ENCODE peak calls at places on chromosomes 16 and 17, in nine cellular contexts. H, P, G, U, S, C, V, X and M are unnamed samples.

GRCh38 chr16:89360760-89361435 is 129.5 kb downstream of the ANKRD11 start:
- DNase-seq in P (no peak), U (no peak), V (no peak), G (no peak), S (no peak), H (no peak), X (no peak), C (no peak), M (no peak)

GRCh38 chr17:49494937-49495841 is at the start of gene NGFR:
- DNase-seq in X (no peak), C (peak), U (no peak), V (no peak), P (peak), H (no peak), S (no peak), G (peak), M (peak)

GRCh38 chr16:31141489-31142108 is 6.1 kb upstream of the PRSS8 start:
- DNase-seq in S (no peak), H (no peak), G (peak), X (no peak), V (no peak), P (no peak), C (no peak), U (no peak), M (peak)

GRCh38 chr17:33674685-33675084 is 381.6 kb upstream of the ASIC2 start:
- DNase-seq in S (peak), C (peak), G (peak), U (peak), P (peak), V (no peak), H (peak), X (no peak), M (peak)

GRCh38 chr16:67661101-67661661 is 421 bp downstream of the PARD6A start:
- DNase-seq in V (no peak), G (peak), U (no peak), X (no peak), S (no peak), P (peak), H (no peak), C (peak), M (peak)

GRCh38 chr17:70365098-70365583 is 195.8 kb downstream of the KCNJ2 start:
- DNase-seq in C (peak), H (no peak), S (peak), V (no peak), P (peak), G (no peak), U (no peak), X (no peak), M (no peak)

GRCh38 chr16:70478169-70478568 is 23.8 kb downstream of the FCSK start:
- DNase-seq in X (no peak), C (no peak), U (no peak), V (no peak), G (no peak), S (no peak), H (peak), P (no peak), M (no peak)

GRCh38 chr17:83173997-83174858 is 94.8 kb downstream of the METRNL start:
- DNase-seq in G (peak), U (no peak), S (no peak), H (peak), C (no peak), V (no peak), X (peak), P (peak), M (no peak)

GRCh38 chr17:46264456-46265198 is 30.3 kb upstream of the LRRC37A start:
- DNase-seq in U (no peak), V (no peak), S (peak), P (peak), H (no peak), C (peak), G (peak), X (no peak), M (peak)

GRCh38 chr16:89869911-89870310 is 3.5 kb upstream of the TCF25 start:
- DNase-seq in P (no peak), V (no peak), G (no peak), X (no peak), C (no peak), U (no peak), H (no peak), S (no peak), M (no peak)

GRCh38 chr17:78174870-78175642 is 6.7 kb downstream of the SYNGR2 start:
- DNase-seq in S (no peak), H (peak), C (no peak), X (no peak), P (no peak), U (no peak), G (peak), V (no peak), M (no peak)

GRCh38 chr17:4658478-4659305 is 17.2 kb upstream of the ALOX15 start:
- DNase-seq in S (peak), V (no peak), H (no peak), U (no peak), P (peak), G (no peak), C (peak), X (no peak), M (no peak)

GRCh38 chr17:50893183-50893993 is 27.2 kb upstream of the TOB1 start:
- DNase-seq in V (no peak), X (no peak), P (peak), C (peak), S (no peak), H (no peak), G (no peak), U (no peak), M (peak)

GRCh38 chr17:34300652-34301390 is 15.3 kb downstream of the CCL11 start:
- DNase-seq in S (no peak), C (peak), P (peak), V (no peak), H (no peak), X (no peak), G (no peak), U (no peak), M (no peak)

GRCh38 chr17:17913695-17914332 is 58.4 kb downstream of the TOM1L2 start:
- DNase-seq in G (peak), X (no peak), S (peak), U (peak), V (peak), H (no peak), P (peak), C (peak), M (peak)

GRCh38 chr16:54034684-54035083 is 251.9 kb downstream of the IRX3 start:
- DNase-seq in P (no peak), V (no peak), G (no peak), H (no peak), X (no peak), C (peak), S (no peak), U (no peak), M (no peak)

GRCh38 chr16:82629441-82630027 is 2.8 kb downstream of the CDH13 start:
- DNase-seq in V (no peak), H (no peak), G (no peak), X (no peak), C (peak), S (no peak), U (no peak), P (peak), M (peak)

GRCh38 chr16:74297296-74297665 is 667 bp downstream of the PSMD7 start:
- DNase-seq in S (no peak), V (no peak), H (no peak), P (peak), C (peak), X (no peak), G (no peak), U (no peak), M (peak)

GRCh38 chr17:13297198-13297597 is 279.4 kb upstream of the ELAC2 start:
- DNase-seq in H (no peak), U (no peak), G (no peak), P (no peak), C (no peak), V (no peak), S (no peak), X (no peak), M (no peak)

GRCh38 chr16:1264257-1265089 is 8.6 kb downstream of the TPSD1 start:
- DNase-seq in G (no peak), P (no peak), X (no peak), C (no peak), U (no peak), H (no peak), V (no peak), S (no peak), M (no peak)

GRCh38 chr16:69440236-69440635 is 15.8 kb downstream of the CYB5B start:
- DNase-seq in P (no peak), C (no peak), H (no peak), U (no peak), S (no peak), X (no peak), V (no peak), G (no peak), M (no peak)

GRCh38 chr16:21175397-21175796 is 16.9 kb downstream of the LDAF1 start:
- DNase-seq in V (no peak), X (no peak), C (no peak), P (no peak), H (no peak), S (no peak), G (no peak), U (no peak), M (no peak)

GRCh38 chr17:42459256-42459982 is 741 bp downstream of the ATP6V0A1 start:
- DNase-seq in U (peak), X (no peak), S (no peak), V (peak), G (peak), C (peak), P (peak), H (no peak), M (peak)

GRCh38 chr17:35242158-35242804 is 591 bp upstream of the SLFN5 start:
- DNase-seq in G (peak), X (no peak), P (no peak), U (peak), S (no peak), H (peak), V (no peak), C (peak), M (peak)

GRCh38 chr17:20989481-20989880 is 53.3 kb downstream of the USP22 start:
- DNase-seq in H (no peak), U (no peak), P (no peak), V (no peak), C (no peak), X (no peak), S (no peak), G (no peak), M (no peak)

GRCh38 chr16:13077816-13078215 is 176.4 kb downstream of the SHISA9 start:
- DNase-seq in S (no peak), C (no peak), H (no peak), V (no peak), P (no peak), U (no peak), X (no peak), G (no peak), M (no peak)

GRCh38 chr16:83619381-83620150 is 188.2 kb upstream of the HSBP1 start:
- DNase-seq in H (no peak), X (no peak), G (peak), U (no peak), C (no peak), S (no peak), P (no peak), V (peak), M (no peak)

GRCh38 chr17:58232707-58233156 is 5.7 kb upstream of the LPO start:
- DNase-seq in S (peak), G (peak), P (peak), V (no peak), H (no peak), U (no peak), C (peak), X (no peak), M (no peak)

GRCh38 chr16:17389392-17389791 is 81.4 kb downstream of the XYLT1 start:
- DNase-seq in X (no peak), H (no peak), S (no peak), G (no peak), U (no peak), V (no peak), P (peak), C (peak), M (no peak)

GRCh38 chr17:42112552-42113176 is at the start of gene DHX58:
- DNase-seq in U (peak), H (peak), G (no peak), C (peak), V (peak), S (peak), X (no peak), P (peak), M (peak)

GRCh38 chr17:53148058-53148457 is 674.7 kb upstream of the KIF2B start:
- DNase-seq in H (no peak), C (no peak), G (no peak), V (no peak), U (no peak), X (no peak), P (no peak), S (no peak), M (no peak)

GRCh38 chr17:53150101-53150698 is 672.5 kb upstream of the KIF2B start:
- DNase-seq in X (no peak), S (no peak), C (no peak), V (no peak), P (no peak), G (no peak), U (no peak), H (no peak), M (peak)
- TF ChIP-seq CTCF in X (peak), S (no peak), C (no peak), V (peak), P (no peak), G (peak), U (no peak), H (peak), M (no peak)

GRCh38 chr16:50781518-50781917 is 39.6 kb downstream of the CYLD start:
- DNase-seq in H (no peak), X (no peak), V (no peak), C (no peak), S (no peak), P (no peak), G (no peak), U (no peak), M (no peak)
- TF ChIP-seq CTCF in H (no peak), X (no peak), V (no peak), C (no peak), S (no peak), P (no peak), G (no peak), U (no peak), M (no peak)

GRCh38 chr17:8186787-8187516 is 3.0 kb downstream of the BORCS6 start:
- DNase-seq in V (peak), G (peak), P (peak), H (peak), C (peak), S (peak), U (peak), X (no peak), M (peak)
- TF ChIP-seq CTCF in V (peak), G (peak), P (peak), H (peak), C (peak), S (peak), U (peak), X (no peak), M (peak)

DNA sequence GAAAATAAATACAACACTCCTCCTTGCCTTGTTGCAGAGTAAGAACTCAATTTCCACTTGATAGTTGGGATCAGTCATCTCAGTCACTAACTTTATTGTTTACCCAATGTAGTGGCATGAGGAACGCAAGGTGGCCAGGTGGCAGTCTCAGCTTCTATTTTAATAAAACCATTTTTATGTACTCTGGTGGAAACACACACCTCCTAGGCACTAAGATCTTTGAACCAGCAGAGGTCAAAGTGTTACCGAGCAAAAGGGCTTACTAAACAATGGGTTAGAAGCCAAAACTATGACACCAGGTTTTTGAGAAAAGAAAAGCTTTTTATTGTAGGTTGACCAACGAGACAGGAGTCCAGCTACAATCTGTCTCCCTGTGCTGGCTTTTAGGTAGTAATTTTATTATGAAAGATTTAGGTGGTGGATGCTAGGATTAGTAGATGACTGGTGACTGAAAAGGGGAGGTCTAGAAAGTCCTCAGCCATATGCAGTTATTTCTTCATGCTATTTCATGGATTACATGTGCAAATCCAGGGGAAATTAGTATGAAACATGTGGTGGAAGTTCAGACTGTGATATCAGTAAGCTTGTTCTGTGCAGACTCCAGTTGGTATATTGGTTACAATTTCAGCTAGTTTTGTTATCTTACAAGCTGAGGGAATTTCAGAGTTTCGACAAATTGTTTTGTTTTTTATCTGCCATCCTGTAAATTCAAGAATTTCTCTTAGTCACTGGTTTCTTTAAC is 122.3 kb downstream of the PCTP start:
- DNase-seq in H (peak), V (no peak), P (no peak), S (no peak), X (no peak), U (no peak), G (no peak), C (no peak), M (no peak)
- TF ChIP-seq CTCF in H (peak), V (no peak), P (no peak), S (no peak), X (no peak), U (no peak), G (no peak), C (no peak), M (no peak)

DNA sequence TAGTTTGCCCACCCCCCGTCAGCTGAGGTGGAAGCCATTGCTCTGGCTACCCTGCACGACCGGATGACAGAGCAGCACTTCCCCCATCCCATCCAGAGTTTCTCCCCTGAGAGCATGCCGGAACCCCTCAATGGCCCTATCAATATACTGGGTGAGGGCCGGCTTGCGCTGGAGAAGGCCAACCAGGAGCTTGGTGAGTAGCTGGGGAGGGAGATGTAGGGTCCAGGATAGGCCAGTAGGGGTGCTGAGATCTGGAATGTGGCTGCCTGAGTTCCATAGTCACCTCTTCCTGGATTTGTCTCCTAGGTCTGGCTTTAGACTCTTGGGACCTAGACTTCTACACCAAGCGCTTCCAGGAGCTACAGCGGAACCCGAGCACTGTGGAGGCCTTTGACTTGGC is 6.4 kb downstream of the PFAS start:
- DNase-seq in C (no peak), H (no peak), X (no peak), S (no peak), G (no peak), P (no peak), U (no peak), V (no peak), M (no peak)
- TF ChIP-seq CTCF in C (no peak), H (no peak), X (peak), S (peak), G (peak), P (no peak), U (no peak), V (no peak), M (no peak)

GRCh38 chr17:14784997-14785696 is 480.0 kb downstream of the PMP22 start:
- DNase-seq in S (no peak), V (no peak), X (no peak), G (peak), U (no peak), C (no peak), P (no peak), H (peak), M (no peak)
- TF ChIP-seq CTCF in S (no peak), V (no peak), X (no peak), G (peak), U (no peak), C (no peak), P (no peak), H (peak), M (no peak)

DNA sequence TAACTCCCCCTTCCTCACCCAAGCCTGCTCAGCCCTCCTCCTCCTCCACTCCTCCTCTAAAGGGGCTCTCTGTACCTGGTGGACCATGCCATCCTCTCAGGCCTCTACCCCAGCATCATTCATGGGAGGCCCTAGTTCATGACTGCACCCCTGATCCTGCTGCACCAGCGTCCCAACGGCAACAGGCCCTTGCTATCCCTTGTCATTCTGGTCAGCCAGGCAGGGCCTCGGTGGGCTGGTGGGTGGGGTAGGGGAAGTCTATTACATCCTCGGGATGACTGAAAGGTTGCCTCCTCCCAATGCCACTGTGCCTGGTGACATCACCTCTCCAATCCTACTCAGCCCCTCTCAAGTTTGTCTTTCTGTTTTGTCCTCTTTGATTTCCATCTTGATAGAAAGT is 19.7 kb downstream of the ALOX12B start:
- DNase-seq in V (no peak), C (no peak), S (no peak), G (no peak), P (no peak), U (no peak), H (no peak), X (no peak), M (no peak)
- TF ChIP-seq CTCF in V (no peak), C (no peak), S (no peak), G (no peak), P (no peak), U (no peak), H (no peak), X (no peak), M (no peak)

DNA sequence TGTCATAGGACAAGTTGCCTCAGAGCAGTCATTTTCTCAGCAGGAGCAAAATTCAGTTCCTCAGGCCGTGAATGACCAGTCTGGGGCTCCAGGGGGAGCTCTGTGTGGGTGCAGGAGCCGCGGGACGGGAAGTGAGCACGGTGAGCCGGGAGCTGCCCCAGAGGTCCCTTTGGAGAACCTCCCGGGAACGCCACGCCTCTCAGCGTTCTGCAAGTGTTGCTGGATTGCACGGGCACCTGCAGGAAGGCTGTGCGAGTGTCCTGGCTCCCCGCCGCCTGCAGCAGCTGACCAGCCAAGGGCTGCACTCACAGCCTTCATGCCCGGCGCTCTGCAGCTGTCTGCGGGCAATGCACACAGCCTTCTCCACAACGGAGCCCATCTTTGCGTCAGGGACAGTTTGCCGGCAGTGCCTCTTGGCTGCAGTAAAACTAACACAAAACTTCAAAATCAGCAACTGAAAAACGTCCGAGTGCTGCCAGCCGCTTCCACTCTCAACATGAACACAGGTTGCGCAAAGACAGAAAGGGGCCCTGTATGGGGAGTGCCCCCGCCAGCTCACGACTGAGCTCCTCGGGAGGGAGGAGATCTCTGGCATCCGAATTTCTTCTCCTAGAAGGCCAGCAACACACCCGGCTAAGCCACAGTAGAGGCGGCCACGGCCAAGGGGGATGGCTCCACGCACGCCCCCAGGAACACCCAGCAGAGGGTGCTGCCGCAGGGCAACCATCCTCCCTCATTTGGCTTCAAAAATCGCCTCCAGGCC is 16.0 kb downstream of the NDUFAF8 start:
- DNase-seq in U (peak), X (no peak), V (peak), C (peak), P (peak), H (peak), G (peak), S (peak), M (peak)
- TF ChIP-seq CTCF in U (peak), X (peak), V (peak), C (peak), P (peak), H (peak), G (peak), S (peak), M (peak)

GRCh38 chr16:11869657-11870228 is 18.4 kb upstream of the RSL1D1 start:
- DNase-seq in G (no peak), P (no peak), S (no peak), H (peak), C (no peak), U (no peak), X (no peak), V (no peak), M (no peak)

GRCh38 chr16:11876306-11876705 is 25.0 kb upstream of the RSL1D1 start:
- DNase-seq in X (no peak), S (no peak), G (no peak), V (no peak), P (no peak), H (no peak), C (no peak), U (no peak), M (no peak)

GRCh38 chr16:11875721-11876120 is 24.4 kb upstream of the RSL1D1 start:
- DNase-seq in P (no peak), U (no peak), H (no peak), C (no peak), G (no peak), X (no peak), V (no peak), S (no peak), M (no peak)

GRCh38 chr16:11868412-11868980 is 17.2 kb upstream of the RSL1D1 start:
- DNase-seq in X (no peak), S (no peak), U (no peak), P (no peak), H (no peak), C (no peak), V (no peak), G (no peak), M (no peak)

GRCh38 chr16:11871193-11871592 is 19.9 kb upstream of the RSL1D1 start:
- DNase-seq in V (no peak), P (peak), X (no peak), U (no peak), H (no peak), C (peak), G (peak), S (no peak), M (no peak)
- TF ChIP-seq CTCF in V (peak), P (peak), X (peak), U (no peak), H (no peak), C (peak), G (peak), S (peak), M (peak)